ENCODE peak calls at places on chromosome 20, in eight cellular contexts. One of them, this sample, is unnamed.

GRCh38 chr20:23019403-23019802 is 15.7 kb upstream of the SSTR4 start:
- DNase-seq in neural crest cell: no peak
- DNase-seq in activated T-cell treated with anti-CD3 and anti-CD28 coated beads for 1 hour: no peak
- DNase-seq in substantia nigra: no peak
- DNase-seq in activated CD8-positive, alpha-beta T cell treated with anti-CD3 and anti-CD28 coated beads, Interleukin-2, amount 10 ng/mL, durations not matched to agents 7 days and 5 days: no peak
- DNase-seq in activated CD4-positive, CD25-positive, alpha-beta regulatory T cell: no peak
- DNase-seq in lower lobe of right lung: no peak
- DNase-seq in amniotic stem cell: no peak
- DNase-seq in this sample: no peak

GRCh38 chr20:57092112-57092899 is 174.1 kb downstream of the BMP7 start:
- DNase-seq in lower lobe of right lung: peak; percentile 69
- DNase-seq in activated T-cell treated with anti-CD3 and anti-CD28 coated beads for 1 hour: peak; percentile 32
- DNase-seq in neural crest cell: peak; percentile 73
- DNase-seq in activated CD8-positive, alpha-beta T cell treated with anti-CD3 and anti-CD28 coated beads, Interleukin-2, amount 10 ng/mL, durations not matched to agents 7 days and 5 days: peak; percentile 74
- DNase-seq in activated CD4-positive, CD25-positive, alpha-beta regulatory T cell: peak; percentile 15
- DNase-seq in amniotic stem cell: no peak
- DNase-seq in substantia nigra: peak; percentile 42
- DNase-seq in this sample: peak; percentile 82

GRCh38 chr20:19661717-19662637 is 96.1 kb upstream of the RIN2 start:
- DNase-seq in substantia nigra: peak; percentile 11
- DNase-seq in amniotic stem cell: no peak
- DNase-seq in activated T-cell treated with anti-CD3 and anti-CD28 coated beads for 1 hour: no peak
- DNase-seq in activated CD8-positive, alpha-beta T cell treated with anti-CD3 and anti-CD28 coated beads, Interleukin-2, amount 10 ng/mL, durations not matched to agents 7 days and 5 days: peak; percentile 64
- DNase-seq in neural crest cell: peak; percentile 68
- DNase-seq in activated CD4-positive, CD25-positive, alpha-beta regulatory T cell: peak; percentile 62
- DNase-seq in lower lobe of right lung: peak; percentile 51
- DNase-seq in this sample: no peak

GRCh38 chr20:33263784-33264183 is 19.2 kb upstream of the BPIFB1 start:
- DNase-seq in lower lobe of right lung: no peak
- DNase-seq in substantia nigra: no peak
- DNase-seq in amniotic stem cell: no peak
- DNase-seq in activated CD4-positive, CD25-positive, alpha-beta regulatory T cell: no peak
- DNase-seq in neural crest cell: no peak
- DNase-seq in activated T-cell treated with anti-CD3 and anti-CD28 coated beads for 1 hour: no peak
- DNase-seq in activated CD8-positive, alpha-beta T cell treated with anti-CD3 and anti-CD28 coated beads, Interleukin-2, amount 10 ng/mL, durations not matched to agents 7 days and 5 days: no peak
- DNase-seq in this sample: no peak

GRCh38 chr20:574297-574942 is 30.8 kb upstream of the CSNK2A1 start:
- DNase-seq in lower lobe of right lung: no peak
- DNase-seq in neural crest cell: no peak
- DNase-seq in amniotic stem cell: no peak
- DNase-seq in activated CD8-positive, alpha-beta T cell treated with anti-CD3 and anti-CD28 coated beads, Interleukin-2, amount 10 ng/mL, durations not matched to agents 7 days and 5 days: no peak
- DNase-seq in activated CD4-positive, CD25-positive, alpha-beta regulatory T cell: no peak
- DNase-seq in activated T-cell treated with anti-CD3 and anti-CD28 coated beads for 1 hour: no peak
- DNase-seq in substantia nigra: no peak
- DNase-seq in this sample: no peak

GRCh38 chr20:53489528-53489927 is 104.1 kb downstream of the ZNF217 start:
- DNase-seq in activated CD8-positive, alpha-beta T cell treated with anti-CD3 and anti-CD28 coated beads, Interleukin-2, amount 10 ng/mL, durations not matched to agents 7 days and 5 days: no peak
- DNase-seq in neural crest cell: no peak
- DNase-seq in activated T-cell treated with anti-CD3 and anti-CD28 coated beads for 1 hour: no peak
- DNase-seq in activated CD4-positive, CD25-positive, alpha-beta regulatory T cell: no peak
- DNase-seq in substantia nigra: no peak
- DNase-seq in lower lobe of right lung: no peak
- DNase-seq in amniotic stem cell: no peak
- DNase-seq in this sample: no peak

GRCh38 chr20:17513956-17514355 is 17.2 kb downstream of the BFSP1 start:
- DNase-seq in activated T-cell treated with anti-CD3 and anti-CD28 coated beads for 1 hour: no peak
- DNase-seq in activated CD4-positive, CD25-positive, alpha-beta regulatory T cell: no peak
- DNase-seq in amniotic stem cell: no peak
- DNase-seq in substantia nigra: no peak
- DNase-seq in activated CD8-positive, alpha-beta T cell treated with anti-CD3 and anti-CD28 coated beads, Interleukin-2, amount 10 ng/mL, durations not matched to agents 7 days and 5 days: no peak
- DNase-seq in lower lobe of right lung: no peak
- DNase-seq in neural crest cell: no peak
- DNase-seq in this sample: no peak

GRCh38 chr20:54115172-54115854 is 44.9 kb upstream of the BCAS1 start:
- DNase-seq in substantia nigra: no peak
- DNase-seq in lower lobe of right lung: peak; percentile 48
- DNase-seq in activated CD8-positive, alpha-beta T cell treated with anti-CD3 and anti-CD28 coated beads, Interleukin-2, amount 10 ng/mL, durations not matched to agents 7 days and 5 days: no peak
- DNase-seq in neural crest cell: no peak
- DNase-seq in activated CD4-positive, CD25-positive, alpha-beta regulatory T cell: no peak
- DNase-seq in amniotic stem cell: no peak
- DNase-seq in activated T-cell treated with anti-CD3 and anti-CD28 coated beads for 1 hour: no peak
- DNase-seq in this sample: no peak

GRCh38 chr20:1841554-1842140 is 53.6 kb upstream of the SIRPA start:
- DNase-seq in neural crest cell: no peak
- DNase-seq in activated CD4-positive, CD25-positive, alpha-beta regulatory T cell: no peak
- DNase-seq in activated CD8-positive, alpha-beta T cell treated with anti-CD3 and anti-CD28 coated beads, Interleukin-2, amount 10 ng/mL, durations not matched to agents 7 days and 5 days: no peak
- DNase-seq in substantia nigra: peak; percentile 33
- DNase-seq in amniotic stem cell: no peak
- DNase-seq in lower lobe of right lung: peak; percentile 60
- DNase-seq in activated T-cell treated with anti-CD3 and anti-CD28 coated beads for 1 hour: no peak
- DNase-seq in this sample: no peak

GRCh38 chr20:14821251-14821650 is 483.8 kb upstream of the FLRT3 start:
- DNase-seq in neural crest cell: no peak
- DNase-seq in substantia nigra: no peak
- DNase-seq in amniotic stem cell: no peak
- DNase-seq in activated CD8-positive, alpha-beta T cell treated with anti-CD3 and anti-CD28 coated beads, Interleukin-2, amount 10 ng/mL, durations not matched to agents 7 days and 5 days: no peak
- DNase-seq in activated CD4-positive, CD25-positive, alpha-beta regulatory T cell: no peak
- DNase-seq in activated T-cell treated with anti-CD3 and anti-CD28 coated beads for 1 hour: no peak
- DNase-seq in lower lobe of right lung: no peak
- DNase-seq in this sample: no peak

GRCh38 chr20:58374906-58375760 is 13.9 kb upstream of the VAPB start:
- DNase-seq in activated CD8-positive, alpha-beta T cell treated with anti-CD3 and anti-CD28 coated beads, Interleukin-2, amount 10 ng/mL, durations not matched to agents 7 days and 5 days: no peak
- DNase-seq in substantia nigra: no peak
- DNase-seq in activated CD4-positive, CD25-positive, alpha-beta regulatory T cell: no peak
- DNase-seq in amniotic stem cell: peak; percentile 30
- DNase-seq in lower lobe of right lung: no peak
- DNase-seq in neural crest cell: no peak
- DNase-seq in activated T-cell treated with anti-CD3 and anti-CD28 coated beads for 1 hour: no peak
- DNase-seq in this sample: no peak

GRCh38 chr20:35837577-35838195 is 65.9 kb downstream of the PHF20 start:
- DNase-seq in activated CD4-positive, CD25-positive, alpha-beta regulatory T cell: no peak
- DNase-seq in neural crest cell: no peak
- DNase-seq in activated T-cell treated with anti-CD3 and anti-CD28 coated beads for 1 hour: no peak
- DNase-seq in activated CD8-positive, alpha-beta T cell treated with anti-CD3 and anti-CD28 coated beads, Interleukin-2, amount 10 ng/mL, durations not matched to agents 7 days and 5 days: no peak
- DNase-seq in substantia nigra: no peak
- DNase-seq in lower lobe of right lung: no peak
- DNase-seq in amniotic stem cell: no peak
- DNase-seq in this sample: no peak

GRCh38 chr20:37347347-37347823 is 1.4 kb downstream of the SRC start:
- DNase-seq in amniotic stem cell: no peak
- DNase-seq in substantia nigra: no peak
- DNase-seq in activated T-cell treated with anti-CD3 and anti-CD28 coated beads for 1 hour: no peak
- DNase-seq in neural crest cell: no peak
- DNase-seq in activated CD8-positive, alpha-beta T cell treated with anti-CD3 and anti-CD28 coated beads, Interleukin-2, amount 10 ng/mL, durations not matched to agents 7 days and 5 days: no peak
- DNase-seq in activated CD4-positive, CD25-positive, alpha-beta regulatory T cell: no peak
- DNase-seq in lower lobe of right lung: no peak
- DNase-seq in this sample: no peak

GRCh38 chr20:18511566-18511965 is 3.8 kb downstream of the SEC23B start:
- DNase-seq in lower lobe of right lung: no peak
- DNase-seq in activated T-cell treated with anti-CD3 and anti-CD28 coated beads for 1 hour: no peak
- DNase-seq in substantia nigra: no peak
- DNase-seq in neural crest cell: no peak
- DNase-seq in activated CD4-positive, CD25-positive, alpha-beta regulatory T cell: no peak
- DNase-seq in activated CD8-positive, alpha-beta T cell treated with anti-CD3 and anti-CD28 coated beads, Interleukin-2, amount 10 ng/mL, durations not matched to agents 7 days and 5 days: no peak
- DNase-seq in amniotic stem cell: no peak
- DNase-seq in this sample: no peak

GRCh38 chr20:51129201-51129671 is 106.3 kb upstream of the KCNG1 start:
- DNase-seq in amniotic stem cell: no peak
- DNase-seq in activated T-cell treated with anti-CD3 and anti-CD28 coated beads for 1 hour: no peak
- DNase-seq in activated CD8-positive, alpha-beta T cell treated with anti-CD3 and anti-CD28 coated beads, Interleukin-2, amount 10 ng/mL, durations not matched to agents 7 days and 5 days: peak; percentile 25
- DNase-seq in activated CD4-positive, CD25-positive, alpha-beta regulatory T cell: no peak
- DNase-seq in lower lobe of right lung: no peak
- DNase-seq in substantia nigra: no peak
- DNase-seq in neural crest cell: no peak
- DNase-seq in this sample: no peak

GRCh38 chr20:50093240-50093639 is 19.7 kb downstream of the UBE2V1 start:
- DNase-seq in substantia nigra: no peak
- DNase-seq in amniotic stem cell: no peak
- DNase-seq in activated CD8-positive, alpha-beta T cell treated with anti-CD3 and anti-CD28 coated beads, Interleukin-2, amount 10 ng/mL, durations not matched to agents 7 days and 5 days: no peak
- DNase-seq in activated T-cell treated with anti-CD3 and anti-CD28 coated beads for 1 hour: no peak
- DNase-seq in lower lobe of right lung: no peak
- DNase-seq in activated CD4-positive, CD25-positive, alpha-beta regulatory T cell: no peak
- DNase-seq in neural crest cell: no peak
- DNase-seq in this sample: no peak

GRCh38 chr20:64156136-64156885 is 7.9 kb upstream of the MYT1 start:
- DNase-seq in amniotic stem cell: no peak
- DNase-seq in activated CD8-positive, alpha-beta T cell treated with anti-CD3 and anti-CD28 coated beads, Interleukin-2, amount 10 ng/mL, durations not matched to agents 7 days and 5 days: no peak
- DNase-seq in activated T-cell treated with anti-CD3 and anti-CD28 coated beads for 1 hour: no peak
- DNase-seq in substantia nigra: no peak
- DNase-seq in neural crest cell: no peak
- DNase-seq in lower lobe of right lung: peak; percentile 24
- DNase-seq in activated CD4-positive, CD25-positive, alpha-beta regulatory T cell: no peak
- DNase-seq in this sample: no peak

GRCh38 chr20:44069203-44069931 is 117.6 kb downstream of the JPH2 start:
- DNase-seq in lower lobe of right lung: no peak
- DNase-seq in neural crest cell: no peak
- DNase-seq in substantia nigra: no peak
- DNase-seq in activated T-cell treated with anti-CD3 and anti-CD28 coated beads for 1 hour: peak; percentile 37
- DNase-seq in amniotic stem cell: no peak
- DNase-seq in activated CD4-positive, CD25-positive, alpha-beta regulatory T cell: peak; percentile 46
- DNase-seq in activated CD8-positive, alpha-beta T cell treated with anti-CD3 and anti-CD28 coated beads, Interleukin-2, amount 10 ng/mL, durations not matched to agents 7 days and 5 days: peak; percentile 88
- DNase-seq in this sample: peak; percentile 53

GRCh38 chr20:64222273-64222672 is 33.3 kb upstream of the PCMTD2 start:
- DNase-seq in amniotic stem cell: no peak
- DNase-seq in substantia nigra: no peak
- DNase-seq in activated CD4-positive, CD25-positive, alpha-beta regulatory T cell: no peak
- DNase-seq in lower lobe of right lung: no peak
- DNase-seq in activated CD8-positive, alpha-beta T cell treated with anti-CD3 and anti-CD28 coated beads, Interleukin-2, amount 10 ng/mL, durations not matched to agents 7 days and 5 days: no peak
- DNase-seq in neural crest cell: no peak
- DNase-seq in activated T-cell treated with anti-CD3 and anti-CD28 coated beads for 1 hour: no peak
- DNase-seq in this sample: no peak

GRCh38 chr20:21229163-21229562 is 74.0 kb upstream of the XRN2 start:
- DNase-seq in substantia nigra: no peak
- DNase-seq in activated CD8-positive, alpha-beta T cell treated with anti-CD3 and anti-CD28 coated beads, Interleukin-2, amount 10 ng/mL, durations not matched to agents 7 days and 5 days: no peak
- DNase-seq in activated T-cell treated with anti-CD3 and anti-CD28 coated beads for 1 hour: no peak
- DNase-seq in lower lobe of right lung: no peak
- DNase-seq in neural crest cell: no peak
- DNase-seq in activated CD4-positive, CD25-positive, alpha-beta regulatory T cell: no peak
- DNase-seq in amniotic stem cell: no peak
- DNase-seq in this sample: no peak

GRCh38 chr20:49337357-49337756 is 59.5 kb upstream of the ZNFX1 start:
- DNase-seq in lower lobe of right lung: no peak
- DNase-seq in substantia nigra: no peak
- DNase-seq in neural crest cell: no peak
- DNase-seq in activated CD4-positive, CD25-positive, alpha-beta regulatory T cell: no peak
- DNase-seq in activated T-cell treated with anti-CD3 and anti-CD28 coated beads for 1 hour: no peak
- DNase-seq in activated CD8-positive, alpha-beta T cell treated with anti-CD3 and anti-CD28 coated beads, Interleukin-2, amount 10 ng/mL, durations not matched to agents 7 days and 5 days: no peak
- DNase-seq in amniotic stem cell: no peak
- DNase-seq in this sample: no peak

GRCh38 chr20:36400901-36401300 is 94.8 kb downstream of the DLGAP4 start:
- DNase-seq in lower lobe of right lung: no peak
- DNase-seq in amniotic stem cell: no peak
- DNase-seq in activated T-cell treated with anti-CD3 and anti-CD28 coated beads for 1 hour: no peak
- DNase-seq in activated CD4-positive, CD25-positive, alpha-beta regulatory T cell: no peak
- DNase-seq in substantia nigra: no peak
- DNase-seq in activated CD8-positive, alpha-beta T cell treated with anti-CD3 and anti-CD28 coated beads, Interleukin-2, amount 10 ng/mL, durations not matched to agents 7 days and 5 days: no peak
- DNase-seq in neural crest cell: no peak
- DNase-seq in this sample: no peak

GRCh38 chr20:297925-298754 is 770 bp downstream of the ZCCHC3 start:
- DNase-seq in neural crest cell: peak; percentile 23
- DNase-seq in activated T-cell treated with anti-CD3 and anti-CD28 coated beads for 1 hour: peak; percentile 26
- DNase-seq in activated CD8-positive, alpha-beta T cell treated with anti-CD3 and anti-CD28 coated beads, Interleukin-2, amount 10 ng/mL, durations not matched to agents 7 days and 5 days: peak; percentile 66
- DNase-seq in lower lobe of right lung: peak; percentile 85
- DNase-seq in activated CD4-positive, CD25-positive, alpha-beta regulatory T cell: peak; percentile 28
- DNase-seq in substantia nigra: peak; percentile 38
- DNase-seq in amniotic stem cell: no peak
- DNase-seq in this sample: no peak

GRCh38 chr20:20831794-20832193 is 119.3 kb upstream of the RALGAPA2 start:
- DNase-seq in substantia nigra: no peak
- DNase-seq in activated CD8-positive, alpha-beta T cell treated with anti-CD3 and anti-CD28 coated beads, Interleukin-2, amount 10 ng/mL, durations not matched to agents 7 days and 5 days: no peak
- DNase-seq in lower lobe of right lung: no peak
- DNase-seq in amniotic stem cell: no peak
- DNase-seq in neural crest cell: no peak
- DNase-seq in activated T-cell treated with anti-CD3 and anti-CD28 coated beads for 1 hour: no peak
- DNase-seq in activated CD4-positive, CD25-positive, alpha-beta regulatory T cell: no peak
- DNase-seq in this sample: no peak

GRCh38 chr20:13501500-13501899 is 137.2 kb downstream of the TASP1 start:
- DNase-seq in activated CD8-positive, alpha-beta T cell treated with anti-CD3 and anti-CD28 coated beads, Interleukin-2, amount 10 ng/mL, durations not matched to agents 7 days and 5 days: no peak
- DNase-seq in lower lobe of right lung: no peak
- DNase-seq in amniotic stem cell: no peak
- DNase-seq in substantia nigra: no peak
- DNase-seq in activated CD4-positive, CD25-positive, alpha-beta regulatory T cell: no peak
- DNase-seq in neural crest cell: no peak
- DNase-seq in activated T-cell treated with anti-CD3 and anti-CD28 coated beads for 1 hour: no peak
- DNase-seq in this sample: no peak

GRCh38 chr20:10954137-10954840 is 280.5 kb upstream of the JAG1 start:
- DNase-seq in amniotic stem cell: no peak
- DNase-seq in lower lobe of right lung: no peak
- DNase-seq in activated CD8-positive, alpha-beta T cell treated with anti-CD3 and anti-CD28 coated beads, Interleukin-2, amount 10 ng/mL, durations not matched to agents 7 days and 5 days: no peak
- DNase-seq in neural crest cell: no peak
- DNase-seq in activated CD4-positive, CD25-positive, alpha-beta regulatory T cell: no peak
- DNase-seq in activated T-cell treated with anti-CD3 and anti-CD28 coated beads for 1 hour: no peak
- DNase-seq in substantia nigra: no peak
- DNase-seq in this sample: no peak

GRCh38 chr20:62560162-62560561 is 82.1 kb upstream of the SLCO4A1 start:
- DNase-seq in lower lobe of right lung: no peak
- DNase-seq in neural crest cell: no peak
- DNase-seq in amniotic stem cell: no peak
- DNase-seq in activated CD4-positive, CD25-positive, alpha-beta regulatory T cell: no peak
- DNase-seq in activated CD8-positive, alpha-beta T cell treated with anti-CD3 and anti-CD28 coated beads, Interleukin-2, amount 10 ng/mL, durations not matched to agents 7 days and 5 days: no peak
- DNase-seq in activated T-cell treated with anti-CD3 and anti-CD28 coated beads for 1 hour: no peak
- DNase-seq in substantia nigra: no peak
- DNase-seq in this sample: no peak

GRCh38 chr20:46757754-46758678 is 48.6 kb downstream of the SLC2A10 start:
- DNase-seq in activated CD8-positive, alpha-beta T cell treated with anti-CD3 and anti-CD28 coated beads, Interleukin-2, amount 10 ng/mL, durations not matched to agents 7 days and 5 days: peak; percentile 77
- DNase-seq in lower lobe of right lung: peak; percentile 56
- DNase-seq in activated CD4-positive, CD25-positive, alpha-beta regulatory T cell: peak; percentile 6
- DNase-seq in amniotic stem cell: peak; percentile 14
- DNase-seq in substantia nigra: peak; percentile 2
- DNase-seq in neural crest cell: peak; percentile 62
- DNase-seq in activated T-cell treated with anti-CD3 and anti-CD28 coated beads for 1 hour: peak; percentile 39
- DNase-seq in this sample: no peak

GRCh38 chr20:45407067-45407745 is 883 bp upstream of the DBNDD2 start:
- DNase-seq in substantia nigra: no peak
- DNase-seq in activated CD8-positive, alpha-beta T cell treated with anti-CD3 and anti-CD28 coated beads, Interleukin-2, amount 10 ng/mL, durations not matched to agents 7 days and 5 days: no peak
- DNase-seq in activated T-cell treated with anti-CD3 and anti-CD28 coated beads for 1 hour: no peak
- DNase-seq in lower lobe of right lung: no peak
- DNase-seq in neural crest cell: no peak
- DNase-seq in activated CD4-positive, CD25-positive, alpha-beta regulatory T cell: no peak
- DNase-seq in amniotic stem cell: no peak
- DNase-seq in this sample: no peak

GRCh38 chr20:47086316-47086715 is 191.7 kb downstream of the EYA2 start:
- DNase-seq in activated T-cell treated with anti-CD3 and anti-CD28 coated beads for 1 hour: no peak
- DNase-seq in amniotic stem cell: no peak
- DNase-seq in lower lobe of right lung: no peak
- DNase-seq in activated CD8-positive, alpha-beta T cell treated with anti-CD3 and anti-CD28 coated beads, Interleukin-2, amount 10 ng/mL, durations not matched to agents 7 days and 5 days: no peak
- DNase-seq in neural crest cell: no peak
- DNase-seq in activated CD4-positive, CD25-positive, alpha-beta regulatory T cell: no peak
- DNase-seq in substantia nigra: no peak
- DNase-seq in this sample: no peak

GRCh38 chr20:53872561-53873248 is 197.7 kb downstream of the BCAS1 start:
- DNase-seq in activated CD8-positive, alpha-beta T cell treated with anti-CD3 and anti-CD28 coated beads, Interleukin-2, amount 10 ng/mL, durations not matched to agents 7 days and 5 days: peak; percentile 78
- DNase-seq in activated T-cell treated with anti-CD3 and anti-CD28 coated beads for 1 hour: no peak
- DNase-seq in activated CD4-positive, CD25-positive, alpha-beta regulatory T cell: no peak
- DNase-seq in lower lobe of right lung: no peak
- DNase-seq in amniotic stem cell: no peak
- DNase-seq in neural crest cell: no peak
- DNase-seq in substantia nigra: no peak
- DNase-seq in this sample: no peak

GRCh38 chr20:18496042-18496441 is 983 bp downstream of the RBBP9 start:
- DNase-seq in amniotic stem cell: no peak
- DNase-seq in activated CD4-positive, CD25-positive, alpha-beta regulatory T cell: no peak
- DNase-seq in activated T-cell treated with anti-CD3 and anti-CD28 coated beads for 1 hour: no peak
- DNase-seq in activated CD8-positive, alpha-beta T cell treated with anti-CD3 and anti-CD28 coated beads, Interleukin-2, amount 10 ng/mL, durations not matched to agents 7 days and 5 days: no peak
- DNase-seq in lower lobe of right lung: no peak
- DNase-seq in substantia nigra: no peak
- DNase-seq in neural crest cell: no peak
- DNase-seq in this sample: no peak

GRCh38 chr20:63934271-63935068 is 21.7 kb downstream of the UCKL1 start:
- DNase-seq in activated CD8-positive, alpha-beta T cell treated with anti-CD3 and anti-CD28 coated beads, Interleukin-2, amount 10 ng/mL, durations not matched to agents 7 days and 5 days: no peak
- DNase-seq in neural crest cell: peak; percentile 36
- DNase-seq in amniotic stem cell: no peak
- DNase-seq in activated CD4-positive, CD25-positive, alpha-beta regulatory T cell: no peak
- DNase-seq in lower lobe of right lung: no peak
- DNase-seq in substantia nigra: no peak
- DNase-seq in activated T-cell treated with anti-CD3 and anti-CD28 coated beads for 1 hour: no peak
- DNase-seq in this sample: no peak

GRCh38 chr20:33280775-33281174 is 2.2 kb upstream of the BPIFB1 start:
- DNase-seq in activated T-cell treated with anti-CD3 and anti-CD28 coated beads for 1 hour: no peak
- DNase-seq in substantia nigra: no peak
- DNase-seq in neural crest cell: no peak
- DNase-seq in activated CD4-positive, CD25-positive, alpha-beta regulatory T cell: no peak
- DNase-seq in lower lobe of right lung: no peak
- DNase-seq in amniotic stem cell: no peak
- DNase-seq in activated CD8-positive, alpha-beta T cell treated with anti-CD3 and anti-CD28 coated beads, Interleukin-2, amount 10 ng/mL, durations not matched to agents 7 days and 5 days: no peak
- DNase-seq in this sample: no peak

This sample was measured in type B pancreatic cell.